ENCODE peak calls at places on chromosomes 4 and X, in five cellular contexts. W is HCT116, X is HepG2, Z is K562, G is H1. T is an unnamed sample.

GRCh38 chrX:92247076-92247475 is 467.9 kb downstream of the PCDH11X start:
- DNase-seq in W (no peak), X (no peak), Z (no peak), G (no peak), T (no peak)

GRCh38 chr4:104826171-104826570 is 320.5 kb upstream of the TET2 start:
- DNase-seq in W (no peak), X (no peak), Z (no peak), G (no peak), T (no peak)

GRCh38 chr4:52963976-52964375 is 101.9 kb downstream of the RASL11B start:
- DNase-seq in W (no peak), X (no peak), Z (no peak), G (no peak), T (no peak)

GRCh38 chr4:38034986-38035882 is 75.0 kb downstream of the PTTG2 start:
- DNase-seq in W (peak), X (peak), Z (peak), G (no peak), T (peak)

GRCh38 chr4:26204911-26205368 is 115.9 kb upstream of the RBPJ start:
- DNase-seq in W (no peak), X (no peak), Z (no peak), G (no peak), T (no peak)

GRCh38 chrX:145532176-145532780 is 285.0 kb downstream of the SPANXN1 start:
- DNase-seq in W (no peak), X (no peak), Z (no peak), G (no peak), T (no peak)

GRCh38 chrX:70293621-70294020 is 3.7 kb downstream of the KIF4A start:
- DNase-seq in W (no peak), X (no peak), Z (no peak), G (no peak), T (no peak)

GRCh38 chr4:118344801-118345200 is 8.0 kb downstream of the PRSS12 start:
- DNase-seq in W (no peak), X (no peak), Z (no peak), G (no peak), T (no peak)

GRCh38 chr4:5970381-5971076 is 47.7 kb downstream of the C4orf50 start:
- DNase-seq in W (no peak), X (no peak), Z (no peak), G (no peak), T (no peak)

GRCh38 chr4:125501661-125502060 is 186.9 kb downstream of the FAT4 start:
- DNase-seq in W (no peak), X (no peak), Z (no peak), G (no peak), T (no peak)

GRCh38 chrX:110578270-110578669 is 217.3 kb downstream of the CHRDL1 start:
- DNase-seq in W (no peak), X (no peak), Z (no peak), G (no peak), T (no peak)

GRCh38 chr4:25320374-25321172 is 8.0 kb downstream of the ZCCHC4 start:
- DNase-seq in W (no peak), X (no peak), Z (no peak), G (no peak), T (no peak)

GRCh38 chr4:2619459-2619858 is 83.0 kb downstream of the FAM193A start:
- DNase-seq in W (no peak), X (no peak), Z (no peak), G (no peak), T (no peak)

GRCh38 chr4:40990202-40990898 is 224.0 kb downstream of the APBB2 start:
- DNase-seq in W (peak), X (peak), Z (no peak), G (no peak), T (peak)

GRCh38 chr4:28879178-28879577 is 1841.0 kb upstream of the PCDH7 start:
- DNase-seq in W (no peak), X (no peak), Z (no peak), G (no peak), T (no peak)

GRCh38 chr4:126137782-126138170 is 823.0 kb downstream of the FAT4 start:
- DNase-seq in W (no peak), X (no peak), Z (no peak), G (no peak), T (no peak)

GRCh38 chr4:74628808-74629616 is 165.3 kb downstream of the BTC start:
- DNase-seq in W (no peak), X (no peak), Z (no peak), G (no peak), T (no peak)

GRCh38 chrX:64842492-64842891 is 133.8 kb downstream of the ZC4H2 start:
- DNase-seq in W (no peak), X (no peak), Z (no peak), G (no peak), T (no peak)

GRCh38 chr4:87865288-87865687 is 32.5 kb downstream of the MEPE start:
- DNase-seq in W (no peak), X (peak), Z (no peak), G (no peak), T (no peak)

GRCh38 chr4:26050212-26050643 is 136.2 kb downstream of the SMIM20 start:
- DNase-seq in W (no peak), X (no peak), Z (no peak), G (no peak), T (no peak)

GRCh38 chrX:71990518-71990917 is 79.9 kb downstream of the NHSL2 start:
- DNase-seq in W (no peak), X (no peak), Z (no peak), G (no peak), T (peak)

GRCh38 chr4:86220137-86220536 is 139.7 kb downstream of the MAPK10 start:
- DNase-seq in W (no peak), X (no peak), Z (no peak), G (no peak), T (no peak)

GRCh38 chrX:2299871-2300270 is 200.9 kb downstream of the DHRSX start:
- DNase-seq in W (no peak), X (no peak), Z (no peak), G (no peak), T (no peak)

GRCh38 chrX:69133561-69134542 is 31.4 kb downstream of the PJA1 start:
- DNase-seq in W (peak), X (peak), Z (peak), G (peak), T (peak)

DNA sequence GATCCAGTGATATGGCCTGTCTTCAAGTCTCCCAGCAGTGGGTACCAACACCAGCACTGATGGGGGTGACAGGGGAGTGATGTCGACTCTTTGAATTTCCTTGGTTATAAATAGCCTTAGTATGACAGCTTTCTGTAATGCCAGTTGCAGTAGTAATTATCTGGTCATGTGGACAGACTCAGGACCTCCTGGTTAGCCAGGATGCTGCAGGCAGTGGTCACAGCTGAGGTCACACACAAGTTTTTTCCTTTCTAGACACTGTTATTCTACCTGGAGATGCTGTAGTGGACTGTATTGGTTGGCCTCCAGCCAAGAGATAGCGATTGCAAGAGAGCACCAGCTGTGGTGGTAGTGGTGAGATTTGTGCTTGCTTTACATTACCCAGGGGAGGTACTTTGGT is 63.6 kb downstream of the UPRT start:
- DNase-seq in W (no peak), X (no peak), Z (no peak), G (no peak), T (no peak)
- TF ChIP-seq JUND in W (no peak), X (no peak), Z (no peak), G (no peak), T (no peak)

GRCh38 chrX:27591938-27592337 is 1.8 kb downstream of the DCAF8L2 start:
- DNase-seq in W (no peak), X (no peak), Z (no peak), G (no peak), T (no peak)
- TF ChIP-seq JUND in W (no peak), X (no peak), Z (no peak), G (no peak), T (no peak)

DNA sequence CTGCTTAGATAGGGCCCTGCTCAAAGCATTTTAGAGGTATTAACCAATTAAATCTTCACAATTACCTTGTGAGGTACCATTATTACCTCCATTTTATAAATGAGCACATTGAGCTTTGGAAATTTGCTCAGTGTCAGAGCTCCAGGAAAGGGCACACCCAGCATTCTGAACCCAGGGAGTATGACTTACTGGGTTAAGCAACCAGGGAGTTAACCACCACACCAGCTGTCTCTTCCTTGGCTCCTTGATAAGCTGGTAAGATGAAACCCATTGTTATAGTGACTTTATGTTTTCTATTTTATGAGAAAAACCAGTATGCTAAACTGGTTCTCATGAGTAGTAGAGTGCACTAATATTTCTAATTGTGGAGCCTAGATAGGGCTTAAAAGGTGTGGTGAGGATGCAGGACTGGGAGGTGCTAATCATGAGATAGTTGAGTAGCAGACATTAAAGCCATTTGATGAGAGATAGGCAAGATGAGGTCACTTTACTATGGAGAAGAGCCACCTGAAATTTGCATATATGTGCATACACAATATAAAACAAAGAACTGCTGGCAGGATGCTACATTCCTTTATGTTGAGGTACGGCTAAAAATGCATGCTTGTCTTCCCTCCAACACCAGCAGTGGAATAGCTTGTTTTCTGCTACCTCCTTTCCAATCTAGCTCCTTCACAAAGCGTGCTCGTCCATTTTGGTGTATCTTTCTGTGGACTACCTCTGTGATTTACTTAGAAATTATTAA is 556.1 kb downstream of the SPRY1 start:
- DNase-seq in W (no peak), X (no peak), Z (no peak), G (no peak), T (peak)
- TF ChIP-seq JUND in W (no peak), X (no peak), Z (no peak), G (peak), T (no peak)

GRCh38 chrX:104647084-104647483 is 81.1 kb downstream of the IL1RAPL2 start:
- DNase-seq in W (no peak), X (no peak), Z (no peak), G (no peak), T (no peak)

DNA sequence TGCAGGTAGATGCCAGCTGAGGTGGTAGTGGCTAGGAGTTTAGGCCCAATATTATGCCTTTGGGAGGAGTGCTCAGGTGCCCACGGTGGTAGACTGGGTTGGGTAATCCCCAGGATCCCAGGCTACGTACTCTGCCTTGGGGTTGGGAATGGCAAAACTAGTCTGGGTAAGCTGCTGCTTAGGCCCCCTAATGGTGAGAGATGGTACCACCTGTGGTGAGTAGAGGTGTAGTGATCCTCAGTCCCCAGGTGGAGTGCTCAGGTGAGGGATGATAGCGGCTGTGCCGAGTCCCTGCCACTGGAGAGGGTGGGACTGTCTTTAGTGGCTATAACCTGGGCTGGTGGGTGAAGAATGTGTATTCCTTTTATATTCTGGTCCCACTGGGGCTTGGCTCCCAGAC is 75.2 kb downstream of the IL1RAPL2 start:
- DNase-seq in W (no peak), X (no peak), Z (no peak), G (peak), T (no peak)
- TF ChIP-seq JUND in W (no peak), X (no peak), Z (no peak), G (no peak), T (no peak)

GRCh38 chr4:151331276-151332042 is 6.1 kb upstream of the SH3D19 start:
- DNase-seq in W (no peak), X (peak), Z (no peak), G (no peak), T (no peak)
- TF ChIP-seq JUND in W (peak), X (no peak), Z (no peak), G (no peak), T (no peak)

GRCh38 chr4:169968999-169969398 is 57.2 kb downstream of the MFAP3L start:
- DNase-seq in W (no peak), X (no peak), Z (no peak), G (no peak), T (no peak)

GRCh38 chr4:169958629-169959028 is 67.6 kb downstream of the MFAP3L start:
- DNase-seq in W (no peak), X (no peak), Z (no peak), G (no peak), T (no peak)

DNA sequence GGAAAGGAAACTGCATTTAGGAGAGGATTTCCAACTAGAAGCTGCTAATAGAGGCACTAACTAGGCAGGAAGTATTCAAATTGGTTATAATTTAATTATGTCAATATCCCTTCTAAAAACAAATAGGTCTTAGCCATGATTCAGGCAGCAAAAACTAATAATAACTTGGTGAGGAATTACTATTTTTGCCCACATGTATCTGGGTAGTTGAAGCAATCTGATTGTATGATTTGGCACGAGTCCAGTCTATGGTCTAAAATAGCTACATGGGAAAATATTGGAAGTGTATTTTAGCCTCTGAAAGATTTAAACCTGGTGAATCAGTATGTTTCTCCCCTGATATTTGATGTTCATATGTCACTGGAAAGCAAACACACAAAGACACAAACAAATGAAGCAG is 62.2 kb downstream of the MFAP3L start:
- DNase-seq in W (no peak), X (no peak), Z (no peak), G (no peak), T (no peak)
- TF ChIP-seq JUND in W (no peak), X (no peak), Z (no peak), G (no peak), T (no peak)

GRCh38 chr4:30720021-30720655 is at the start of gene PCDH7:
- DNase-seq in W (no peak), X (no peak), Z (no peak), G (peak), T (no peak)
- TF ChIP-seq JUND in W (no peak), X (no peak), Z (no peak), G (no peak), T (no peak)

DNA sequence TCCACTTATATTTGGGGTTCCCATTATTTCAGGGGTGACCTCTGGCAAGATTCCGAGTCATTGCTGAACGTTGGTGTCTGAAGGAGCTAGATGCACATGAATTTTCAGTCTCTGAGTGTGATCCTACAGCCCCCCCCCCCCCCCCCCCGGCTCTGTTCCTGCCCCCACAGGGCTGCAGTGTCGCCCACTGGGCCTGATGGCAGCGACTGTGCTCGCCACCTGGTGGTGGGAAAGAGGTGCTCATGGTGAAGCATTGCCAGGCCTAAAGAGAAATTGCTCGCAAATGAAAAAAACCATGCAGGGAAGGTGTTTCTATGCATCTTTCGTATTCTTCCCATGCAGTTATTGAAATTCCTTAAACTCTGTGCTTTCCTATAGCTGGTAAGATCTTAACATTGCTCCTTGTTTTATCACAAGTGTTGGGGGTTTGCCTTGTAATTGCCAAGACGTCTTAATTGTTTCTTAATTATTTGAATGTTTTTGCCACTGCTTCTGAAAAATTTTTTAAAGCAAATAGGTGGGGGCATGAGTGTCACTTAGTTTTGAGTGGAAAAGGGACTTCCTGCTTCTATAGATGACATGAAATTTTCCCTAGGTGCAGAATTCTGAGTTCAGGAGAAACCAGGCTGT is 63.2 kb downstream of the CLDN22 start:
- DNase-seq in W (peak), X (peak), Z (peak), G (peak), T (peak)
- TF ChIP-seq JUND in W (no peak), X (no peak), Z (no peak), G (no peak), T (no peak)

T was measured in T47D.